ENCODE peak calls at places on chromosome 1, in five cellular contexts. M is HAP-1; Y is activated CD8-positive, alpha-beta memory T cell treated with anti-CD3 and anti-CD28 coated beads for 48 hours; T is SJSA1; K is anterior cingulate cortex. P is an unnamed sample.

GRCh38 chr1:81549588-81550127 is 251.1 kb upstream of the ADGRL2 start:
- DNase-seq in M (peak), Y (no peak), T (no peak), K (no peak), P (no peak)

GRCh38 chr1:201896951-201897391 is 8.3 kb downstream of the SHISA4 start:
- DNase-seq in M (no peak), Y (no peak), T (no peak), K (no peak), P (no peak)

GRCh38 chr1:210754931-210755670 is 378.8 kb downstream of the KCNH1 start:
- DNase-seq in M (peak), Y (no peak), T (no peak), K (no peak), P (no peak)

GRCh38 chr1:114152211-114153050 is 1.2 kb downstream of the SYT6 start:
- DNase-seq in M (no peak), Y (no peak), T (no peak), K (no peak), P (peak)

GRCh38 chr1:27785763-27786162 is 12.7 kb downstream of the STX12 start:
- DNase-seq in M (no peak), Y (no peak), T (no peak), K (no peak), P (no peak)

GRCh38 chr1:200905411-200906052 is 10.8 kb downstream of the INAVA start:
- DNase-seq in M (no peak), Y (no peak), T (no peak), K (no peak), P (no peak)

GRCh38 chr1:227281371-227281770 is 36.9 kb downstream of the CDC42BPA start:
- DNase-seq in M (no peak), Y (no peak), T (no peak), K (no peak), P (no peak)

GRCh38 chr1:178768423-178768822 is 43.4 kb downstream of the RALGPS2 start:
- DNase-seq in M (peak), Y (no peak), T (no peak), K (no peak), P (no peak)

GRCh38 chr1:13786541-13786940 is 86.6 kb downstream of the PRDM2 start:
- DNase-seq in M (no peak), Y (no peak), T (no peak), K (no peak), P (no peak)

GRCh38 chr1:2300004-2300771 is 72.1 kb downstream of the SKI start:
- DNase-seq in M (no peak), Y (peak), T (no peak), K (no peak), P (peak)

GRCh38 chr1:28642056-28642846 is 616 bp downstream of the TAF12 start:
- DNase-seq in M (no peak), Y (peak), T (no peak), K (no peak), P (no peak)

GRCh38 chr1:182723195-182723594 is 38.8 kb upstream of the RGS8 start:
- DNase-seq in M (no peak), Y (no peak), T (no peak), K (no peak), P (no peak)

GRCh38 chr1:212771341-212771740 is 20.2 kb downstream of the NSL1 start:
- DNase-seq in M (no peak), Y (no peak), T (no peak), K (no peak), P (no peak)

GRCh38 chr1:64564891-64565290 is 95.0 kb downstream of the CACHD1 start:
- DNase-seq in M (no peak), Y (no peak), T (no peak), K (no peak), P (no peak)

GRCh38 chr1:88327391-88328267 is 356.4 kb upstream of the PKN2 start:
- DNase-seq in M (peak), Y (no peak), T (peak), K (no peak), P (no peak)

GRCh38 chr1:197967066-197967465 is 49.9 kb downstream of the LHX9 start:
- DNase-seq in M (no peak), Y (no peak), T (no peak), K (no peak), P (no peak)

GRCh38 chr1:8495928-8496401 is 178.1 kb downstream of the SLC45A1 start:
- DNase-seq in M (no peak), Y (no peak), T (no peak), K (no peak), P (peak)

GRCh38 chr1:225470210-225470609 is 42.4 kb upstream of the LBR start:
- DNase-seq in M (no peak), Y (no peak), T (no peak), K (no peak), P (no peak)

GRCh38 chr1:160797861-160798273 is 1.9 kb downstream of the LY9 start:
- DNase-seq in M (no peak), Y (no peak), T (no peak), K (no peak), P (peak)

GRCh38 chr1:171245458-171246064 is 2.7 kb upstream of the FMO1 start:
- DNase-seq in M (no peak), Y (no peak), T (no peak), K (no peak), P (no peak)

GRCh38 chr1:97192872-97193572 is 471.4 kb downstream of the PTBP2 start:
- DNase-seq in M (no peak), Y (no peak), T (peak), K (no peak), P (no peak)

GRCh38 chr1:112388436-112388835 is 7.6 kb upstream of the CTTNBP2NL start:
- DNase-seq in M (no peak), Y (no peak), T (no peak), K (no peak), P (no peak)

GRCh38 chr1:191498318-191498717 is 659.9 kb upstream of the RGS18 start:
- DNase-seq in M (no peak), Y (no peak), T (no peak), K (no peak), P (no peak)

GRCh38 chr1:10415211-10415930 is 14.9 kb upstream of the CENPS start:
- DNase-seq in M (no peak), Y (no peak), T (no peak), K (no peak), P (no peak)

GRCh38 chr1:30327370-30328099 is 395.9 kb downstream of the MATN1 start:
- DNase-seq in M (no peak), Y (no peak), T (no peak), K (no peak), P (no peak)

GRCh38 chr1:81044708-81045107 is 756.0 kb upstream of the ADGRL2 start:
- DNase-seq in M (no peak), Y (no peak), T (no peak), K (no peak), P (no peak)

GRCh38 chr1:156320560-156320959 is 17.5 kb downstream of the CCT3 start:
- DNase-seq in M (no peak), Y (no peak), T (no peak), K (no peak), P (no peak)

GRCh38 chr1:68963353-68963752 is 466.5 kb upstream of the DEPDC1 start:
- DNase-seq in M (no peak), Y (no peak), T (no peak), K (no peak), P (no peak)

GRCh38 chr1:21261551-21262281 is 28.5 kb downstream of the ECE1 start:
- DNase-seq in M (no peak), Y (no peak), T (peak), K (no peak), P (no peak)

GRCh38 chr1:169091480-169091941 is 15.0 kb upstream of the ATP1B1 start:
- DNase-seq in M (no peak), Y (no peak), T (no peak), K (no peak), P (no peak)